ENCODE peak calls at places on chromosomes 5 and 9, in five cellular contexts. O is tibial artery; W is GM23338; P is ovary; N is CD8-positive, alpha-beta T cell. X is an unnamed sample. For H3K4me1, the result is how much of the 10 kb centered on the place peaks cover.

GRCh38 chr9:117153021-117153420 is 261.8 kb downstream of the ASTN2 start:
- DNase-seq in P (no peak), O (no peak), N (no peak), W (no peak), X (no peak)

GRCh38 chr5:130066644-130067043 is 162.4 kb downstream of the CHSY3 start:
- DNase-seq in N (no peak), W (no peak), O (peak), P (no peak), X (no peak)

GRCh38 chr9:132411091-132411508 is 1.1 kb downstream of the CFAP77 start:
- DNase-seq in W (peak), N (peak), P (peak), O (no peak), X (peak)

GRCh38 chr5:151585970-151586369 is 5.2 kb downstream of the FAT2 start:
- DNase-seq in O (no peak), P (no peak), W (no peak), N (no peak), X (no peak)

GRCh38 chr5:50963647-50964584 is 297.5 kb downstream of the PARP8 start:
- DNase-seq in P (no peak), W (peak), O (no peak), N (no peak), X (no peak)

GRCh38 chr5:161176221-161176620 is 324.2 kb upstream of the ATP10B start:
- DNase-seq in W (no peak), P (no peak), N (no peak), O (no peak), X (no peak)

GRCh38 chr5:38543074-38543473 is 13.4 kb downstream of the LIFR start:
- DNase-seq in W (no peak), O (no peak), P (no peak), N (no peak), X (no peak)

GRCh38 chr9:2158111-2158610 is 143.0 kb downstream of the SMARCA2 start:
- DNase-seq in P (peak), O (peak), N (peak), W (peak), X (no peak)

GRCh38 chr9:23683021-23683431 is 143.0 kb downstream of the ELAVL2 start:
- DNase-seq in W (peak), P (no peak), O (no peak), N (no peak), X (no peak)

GRCh38 chr5:45695011-45695667 is 1.0 kb downstream of the HCN1 start:
- DNase-seq in O (no peak), P (no peak), N (no peak), W (peak), X (no peak)

GRCh38 chr9:127844821-127845359 is 9.6 kb downstream of the ENG start:
- DNase-seq in W (peak), N (no peak), P (peak), O (no peak), X (no peak)

GRCh38 chr5:575636-576035 is 36.5 kb upstream of the CEP72 start:
- DNase-seq in W (no peak), N (no peak), P (no peak), O (no peak), X (no peak)

GRCh38 chr5:54243483-54244080 is 66.8 kb downstream of the ARL15 start:
- DNase-seq in N (no peak), P (no peak), W (peak), O (no peak), X (peak)

GRCh38 chr9:87718231-87718630 is 7.7 kb upstream of the CTSL start:
- DNase-seq in W (no peak), O (no peak), P (no peak), N (no peak), X (no peak)

GRCh38 chr5:137501226-137501625 is 2.1 kb upstream of the SPOCK1 start:
- DNase-seq in N (no peak), O (no peak), P (no peak), W (no peak), X (no peak)

GRCh38 chr9:9523476-9523875 is 1089.3 kb downstream of the PTPRD start:
- DNase-seq in O (no peak), N (no peak), W (no peak), P (no peak), X (no peak)

GRCh38 chr5:154103223-154103622 is 64.5 kb downstream of the MFAP3 start:
- DNase-seq in W (no peak), N (no peak), O (no peak), P (no peak), X (no peak)

GRCh38 chr5:80134879-80135278 is 99.7 kb downstream of the THBS4 start:
- DNase-seq in W (no peak), P (no peak), N (no peak), O (no peak), X (no peak)

GRCh38 chr5:20286512-20286911 is 298.5 kb upstream of the CDH18 start:
- DNase-seq in O (no peak), N (no peak), P (no peak), W (no peak), X (no peak)

GRCh38 chr5:66963559-66963971 is 233.0 kb downstream of the CD180 start:
- DNase-seq in W (peak), N (no peak), P (no peak), O (no peak), X (no peak)

GRCh38 chr9:129597355-129598088 is 23.4 kb downstream of the C9orf50 start:
- DNase-seq in O (no peak), N (peak), P (peak), W (peak), X (peak)
- H3K4me3 ChIP-seq in O (peak), N (peak), P (peak), W (peak), X (peak)

DNA sequence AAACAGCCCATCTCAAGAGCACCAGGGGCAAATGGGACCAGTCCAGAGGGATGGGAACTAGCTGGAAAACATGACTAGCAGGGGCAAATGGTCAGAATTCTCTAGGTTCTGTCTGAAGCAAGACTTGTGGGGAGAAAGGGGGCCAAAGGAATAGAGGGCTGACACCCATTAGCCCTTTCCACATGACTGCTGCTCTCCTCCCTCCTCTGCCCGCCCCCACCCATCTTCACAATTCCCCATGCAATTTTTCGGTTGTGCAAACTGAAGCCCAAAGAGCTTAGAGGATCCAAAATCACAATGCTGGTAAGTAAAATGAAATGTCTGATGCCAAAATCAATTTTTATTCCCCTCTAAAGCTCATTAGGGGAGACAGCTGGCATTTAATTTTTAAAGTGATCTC is 207.1 kb downstream of the DCP2 start:
- DNase-seq in O (no peak), W (no peak), P (no peak), N (no peak), X (no peak)
- H3K4me1 ChIP-seq in O (under half), W (under half), P (under half), N (under half), X (under half)

GRCh38 chr5:12269164-12269563 is 364.9 kb upstream of the CTNND2 start:
- DNase-seq in N (no peak), O (no peak), W (no peak), P (no peak), X (no peak)

GRCh38 chr5:12277504-12278192 is 373.4 kb upstream of the CTNND2 start:
- DNase-seq in P (no peak), O (no peak), W (no peak), N (no peak), X (no peak)

GRCh38 chr5:12270914-12271313 is 366.7 kb upstream of the CTNND2 start:
- DNase-seq in P (no peak), O (no peak), N (no peak), W (peak), X (no peak)

GRCh38 chr5:12274236-12274635 is 370.0 kb upstream of the CTNND2 start:
- DNase-seq in O (no peak), P (no peak), N (no peak), W (no peak), X (no peak)

GRCh38 chr5:12272389-12272788 is 368.1 kb upstream of the CTNND2 start:
- DNase-seq in O (no peak), P (no peak), N (no peak), W (peak), X (peak)
- TF ChIP-seq CTCF in O (no peak), P (no peak), N (no peak), W (peak), X (peak)

DNA sequence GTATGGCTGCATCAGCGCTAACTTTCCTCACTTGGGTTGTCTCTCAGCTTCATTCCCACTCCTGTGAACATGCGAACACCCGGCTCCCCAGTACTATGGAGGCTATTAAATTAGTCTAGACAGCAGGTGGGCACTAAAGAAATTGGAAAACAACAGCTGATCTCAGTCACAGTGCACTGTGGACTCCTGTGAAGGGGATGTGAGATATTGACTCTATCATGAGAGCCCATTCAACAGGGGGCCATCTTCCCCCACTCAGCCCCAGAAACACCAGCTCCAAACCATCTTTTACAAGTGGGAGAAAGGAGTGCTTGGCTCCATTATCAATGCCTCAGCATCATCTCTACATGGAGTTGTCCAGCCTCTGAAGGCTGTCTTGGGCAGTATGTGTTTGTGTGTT is 471.0 kb downstream of the KDM4C start:
- DNase-seq in P (no peak), O (no peak), N (no peak), W (no peak), X (no peak)
- H3K4me3 ChIP-seq in P (no peak), O (no peak), N (no peak), W (no peak), X (no peak)

GRCh38 chr5:132480546-132481242 is 9.9 kb downstream of the IRF1 start:
- DNase-seq in P (no peak), O (no peak), N (peak), W (no peak), X (no peak)
- H3K4me1 ChIP-seq in P (under half), O (under half), N (half or more), W (under half), X (under half)

DNA sequence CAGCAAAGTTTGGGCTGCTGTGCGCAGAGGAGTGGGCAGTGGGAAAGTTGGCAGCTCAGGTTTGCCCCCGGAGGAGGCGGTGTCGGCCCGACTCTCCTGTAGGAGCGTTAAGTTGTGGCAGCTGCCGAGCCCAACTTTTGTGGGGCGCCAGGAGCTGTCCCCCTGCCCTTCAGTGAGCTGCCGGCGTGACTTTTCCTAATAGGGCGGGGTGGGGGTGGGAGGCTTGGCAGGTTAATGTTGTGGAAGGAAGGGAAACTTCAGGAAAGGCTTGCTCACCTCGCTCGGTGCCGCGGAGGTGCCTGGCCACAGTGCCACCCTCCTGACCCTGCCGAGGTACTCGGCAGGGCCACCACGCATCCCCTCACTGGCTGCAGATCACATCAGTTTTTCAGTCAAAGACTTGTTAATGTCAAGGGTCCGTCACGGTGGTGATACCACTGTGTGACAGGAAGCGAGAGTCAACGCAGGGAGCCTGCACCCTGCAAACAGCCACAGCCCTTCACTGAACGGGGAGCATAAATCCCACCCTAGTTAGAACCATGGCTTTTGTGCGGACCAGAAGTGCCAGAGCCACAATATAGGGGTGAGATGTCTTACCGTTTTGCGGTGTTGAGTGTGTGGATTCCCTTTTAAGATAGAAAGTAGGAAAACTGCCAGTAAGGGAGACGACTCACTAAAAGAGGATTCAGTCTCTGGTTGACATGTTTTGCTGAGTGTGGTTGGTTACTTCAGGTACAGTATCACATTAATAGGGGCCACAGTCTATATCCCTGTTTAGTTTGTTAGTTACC is 746 bp downstream of the LNPEP start:
- DNase-seq in W (peak), O (peak), P (peak), N (peak), X (peak)
- TF ChIP-seq CTCF in W (no peak), O (no peak), P (no peak), N (no peak), X (no peak)